ENCODE peak calls at places on chromosomes 6 and 20, in eight cellular contexts. X is D341Med; R is GM13977; F is fibroblast of lung; T is mucosa of gallbladder; P is ovary; M is cardiac muscle cell; K is activated T-cell treated with anti-CD3 and anti-CD28 coated beads, Interleukin-2, amount 50 U/mL, for 72 hours. A is an unnamed sample.

GRCh38 chr6:88626460-88626859 is 337.0 kb downstream of the RNGTT start:
- DNase-seq in P (no peak), R (no peak), F (peak; percentile 33), K (no peak), T (no peak), X (no peak), M (peak; percentile 2), A (no peak)

GRCh38 chr20:44863661-44864060 is 21.8 kb upstream of the YWHAB start:
- DNase-seq in T (no peak), R (no peak), F (no peak), K (no peak), M (peak; percentile 18), X (no peak), P (no peak), A (no peak)

GRCh38 chr6:119444642-119445557 is 95.3 kb upstream of the MAN1A1 start:
- DNase-seq in X (no peak), T (no peak), K (no peak), F (peak; percentile 16), P (no peak), M (no peak), R (peak; percentile 48), A (no peak)

GRCh38 chr20:925516-925915 is 9.4 kb upstream of the ANGPT4 start:
- DNase-seq in K (no peak), P (no peak), R (no peak), T (no peak), M (no peak), X (no peak), F (no peak), A (no peak)

GRCh38 chr6:111550953-111551352 is 54.7 kb downstream of the TRAF3IP2 start:
- DNase-seq in F (no peak), M (no peak), R (no peak), X (peak; percentile 60), K (no peak), T (no peak), P (no peak), A (no peak)

GRCh38 chr6:72620866-72621242 is 1.0 kb upstream of the KCNQ5 start:
- DNase-seq in X (peak; percentile 18), M (no peak), P (no peak), F (no peak), K (no peak), T (no peak), R (no peak), A (peak; percentile 17)

GRCh38 chr20:2289475-2289874 is 6.3 kb upstream of the TGM3 start:
- DNase-seq in P (no peak), T (no peak), X (no peak), F (no peak), K (no peak), R (no peak), M (peak; percentile 3), A (no peak)

GRCh38 chr20:48012401-48012974 is 227.2 kb upstream of the SULF2 start:
- DNase-seq in P (no peak), M (peak; percentile 96), K (no peak), R (no peak), F (peak; percentile 60), X (no peak), T (no peak), A (no peak)

GRCh38 chr20:50577175-50578018 is 67.2 kb downstream of the PTPN1 start:
- DNase-seq in F (no peak), X (no peak), T (peak; percentile 74), R (no peak), K (no peak), P (no peak), M (no peak), A (no peak)

GRCh38 chr6:155399062-155399746 is 56.4 kb downstream of the NOX3 start:
- DNase-seq in F (no peak), P (no peak), R (no peak), T (no peak), K (no peak), X (no peak), M (no peak), A (no peak)

GRCh38 chr6:40996591-40997247 is 42.3 kb downstream of the UNC5CL start:
- DNase-seq in R (no peak), T (no peak), F (peak; percentile 12), P (peak; percentile 44), M (peak; percentile 38), K (no peak), X (no peak), A (no peak)

GRCh38 chr6:80638222-80639055 is 532.0 kb downstream of the BCKDHB start:
- DNase-seq in K (no peak), P (no peak), M (peak; percentile 90), T (peak; percentile 84), F (peak; percentile 97), X (no peak), R (peak; percentile 9), A (peak; percentile 52)

GRCh38 chr6:92715991-92716390 is 703.4 kb downstream of the EPHA7 start:
- DNase-seq in X (no peak), M (peak; percentile 0), T (no peak), F (peak; percentile 54), P (no peak), R (no peak), K (no peak), A (no peak)